ENCODE peak calls at places on chromosomes 6 and 20, in ten cellular contexts. E is endothelial cell of umbilical vein; C is ascending aorta; K is naive thymus-derived CD4-positive, alpha-beta T cell; D is tibial artery; W is NT2/D1; U is psoas muscle; X is left ventricle myocardium inferior; O is breast epithelium; S is neural progenitor cell. P is an unnamed sample.

GRCh38 chr6:155432293-155432692 is 23.3 kb downstream of the NOX3 start:
- DNase-seq in E (no peak), C (no peak), K (no peak), D (no peak), W (no peak), U (no peak), X (no peak), O (no peak), S (no peak), P (no peak)

GRCh38 chr6:156231353-156231752 is 545.8 kb upstream of the ARID1B start:
- DNase-seq in E (no peak), C (no peak), K (no peak), D (no peak), W (no peak), U (no peak), X (no peak), O (no peak), S (no peak), P (no peak)

GRCh38 chr6:165624871-165625639 is 38.0 kb downstream of the PDE10A start:
- DNase-seq in E (no peak), C (no peak), K (no peak), D (no peak), W (no peak), U (no peak), X (no peak), O (no peak), S (no peak), P (no peak)

GRCh38 chr6:144662812-144663211 is 377.7 kb downstream of the UTRN start:
- DNase-seq in E (no peak), C (no peak), K (no peak), D (no peak), W (no peak), U (no peak), X (no peak), O (no peak), S (no peak), P (no peak)

GRCh38 chr6:4506221-4506620 is 270.0 kb upstream of the CDYL start:
- DNase-seq in E (no peak), C (no peak), K (no peak), D (no peak), W (no peak), U (no peak), X (no peak), O (no peak), S (no peak), P (no peak)

GRCh38 chr20:62766716-62767115 is 29.6 kb upstream of the MRGBP start:
- DNase-seq in E (no peak), C (no peak), K (no peak), D (no peak), W (no peak), U (peak; percentile 29), X (no peak), O (no peak), S (no peak), P (no peak)

GRCh38 chr6:157265630-157266029 is 57.7 kb downstream of the TMEM242 start:
- DNase-seq in E (no peak), C (no peak), K (no peak), D (peak; percentile 31), W (no peak), U (no peak), X (no peak), O (no peak), S (no peak), P (no peak)

GRCh38 chr6:9025796-9026195 is 590.5 kb upstream of the SLC35B3 start:
- DNase-seq in E (no peak), C (no peak), K (no peak), D (no peak), W (no peak), U (no peak), X (no peak), O (no peak), S (no peak), P (no peak)

GRCh38 chr20:881051-881820 is 34.9 kb downstream of the ANGPT4 start:
- DNase-seq in E (peak; percentile 25), C (no peak), K (no peak), D (no peak), W (no peak), U (no peak), X (no peak), O (no peak), S (no peak), P (no peak)

GRCh38 chr20:43975096-43975768 is 60.6 kb downstream of the TOX2 start:
- DNase-seq in E (no peak), C (no peak), K (no peak), D (no peak), W (no peak), U (no peak), X (no peak), O (no peak), S (no peak), P (no peak)

GRCh38 chr6:26556263-26557070 is 18.3 kb downstream of the HMGN4 start:
- DNase-seq in E (peak; percentile 59), C (no peak), K (peak; percentile 32), D (no peak), W (no peak), U (no peak), X (peak; percentile 46), O (no peak), S (peak; percentile 75), P (no peak)

GRCh38 chr6:160810238-160810637 is 108.2 kb downstream of the PLG start:
- DNase-seq in E (no peak), C (no peak), K (no peak), D (no peak), W (no peak), U (no peak), X (no peak), O (no peak), S (no peak), P (no peak)

GRCh38 chr6:44224154-44224977 is 971 bp downstream of the SLC29A1 start:
- DNase-seq in E (peak; percentile 51), C (no peak), K (no peak), D (no peak), W (no peak), U (no peak), X (no peak), O (no peak), S (no peak), P (no peak)

GRCh38 chr20:62066339-62066982 is 780 bp upstream of the TAF4 start:
- DNase-seq in E (peak; percentile 59), C (no peak), K (peak; percentile 45), D (no peak), W (no peak), U (peak; percentile 72), X (peak; percentile 41), O (peak; percentile 62), S (peak; percentile 88), P (peak; percentile 43)

GRCh38 chr6:51292659-51293058 is 474.0 kb downstream of the TFAP2B start:
- DNase-seq in E (no peak), C (no peak), K (no peak), D (no peak), W (no peak), U (no peak), X (no peak), O (no peak), S (no peak), P (no peak)

GRCh38 chr6:46042355-46042999 is 26.8 kb upstream of the CLIC5 start:
- DNase-seq in E (peak; percentile 73), C (no peak), K (peak; percentile 11), D (no peak), W (no peak), U (no peak), X (peak; percentile 15), O (no peak), S (peak; percentile 64), P (peak; percentile 32)

GRCh38 chr6:111852704-111853103 is 20.5 kb downstream of the FYN start:
- DNase-seq in E (no peak), C (no peak), K (no peak), D (no peak), W (no peak), U (no peak), X (no peak), O (no peak), S (no peak), P (no peak)
- H3K4me1 ChIP-seq in E (no peaks in the 10 kb centered on the region), C (no peaks in the 10 kb centered on the region), K (peaks cover 57% of the 10 kb centered on the region), D (no peaks in the 10 kb centered on the region), W (peaks cover under 1% of the 10 kb centered on the region), U (no peaks in the 10 kb centered on the region), X (peaks cover 97% of the 10 kb centered on the region), O (no peaks in the 10 kb centered on the region), S (peaks cover 27% of the 10 kb centered on the region), P (peaks cover 4% of the 10 kb centered on the region)

DNA sequence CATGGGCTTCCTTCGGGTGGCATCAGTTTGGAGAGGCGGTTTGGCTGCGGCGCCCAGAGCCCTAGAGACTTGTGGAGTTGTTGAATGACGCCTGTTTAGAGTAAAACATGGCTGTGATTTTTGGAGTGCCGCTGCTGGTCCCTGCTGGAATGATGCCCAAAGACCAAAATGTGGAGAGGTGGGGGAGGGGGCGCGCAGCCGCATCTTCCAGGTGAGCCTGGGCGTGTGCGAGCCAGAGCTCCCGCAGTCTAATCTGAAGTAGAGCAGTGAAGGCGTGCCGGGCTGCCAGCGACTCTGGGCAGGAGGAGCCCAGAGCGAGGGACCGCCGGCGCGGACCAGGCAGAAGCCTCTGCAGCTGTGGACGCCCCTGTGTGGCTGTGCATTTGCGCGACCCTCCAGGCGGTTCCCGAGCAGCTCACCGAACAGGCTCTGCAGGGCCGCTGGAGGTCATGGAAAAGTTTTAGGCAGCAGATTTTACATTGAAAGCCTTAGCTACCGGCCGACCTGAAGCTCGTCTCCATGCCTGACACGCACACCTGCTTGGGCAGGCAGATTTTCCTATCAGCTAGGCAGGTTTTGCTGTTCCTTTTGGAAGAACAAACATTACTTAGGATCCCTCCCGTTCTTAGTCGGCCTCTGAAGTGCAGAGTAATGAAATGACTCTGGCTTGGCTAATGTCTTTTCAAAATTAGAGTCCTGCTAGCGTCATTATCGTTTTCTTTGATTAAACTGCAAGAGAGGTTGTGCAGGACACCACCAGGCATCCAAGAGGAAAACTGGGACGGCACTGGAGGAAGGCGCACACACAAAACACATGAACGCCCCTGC is 298.2 kb downstream of the PHACTR1 start:
- DNase-seq in E (no peak), C (no peak), K (no peak), D (peak; percentile 65), W (no peak), U (no peak), X (peak; percentile 34), O (no peak), S (peak; percentile 70), P (no peak)
- H3K4me3 ChIP-seq in E (peak overlapping the region; percentile 35), C (peak overlapping the region; percentile 64), K (no peak overlapping the region), D (peak overlapping the region; percentile 61), W (no peak overlapping the region), U (peak overlapping the region; percentile 64), X (peak overlapping the region; percentile 83), O (peak overlapping the region; percentile 53), S (peak overlapping the region; percentile 59), P (peak overlapping the region; percentile 45)

GRCh38 chr6:35810831-35811698 is 5.9 kb downstream of the LHFPL5 start:
- DNase-seq in E (peak; percentile 55), C (no peak), K (no peak), D (no peak), W (no peak), U (no peak), X (no peak), O (no peak), S (no peak), P (no peak)
- H3K4me1 ChIP-seq in E (peaks cover 11% of the 10 kb centered on the region), C (no peaks in the 10 kb centered on the region), K (no peaks in the 10 kb centered on the region), D (no peaks in the 10 kb centered on the region), W (no peaks in the 10 kb centered on the region), U (no peaks in the 10 kb centered on the region), X (no peaks in the 10 kb centered on the region), O (no peaks in the 10 kb centered on the region), S (no peaks in the 10 kb centered on the region), P (no peaks in the 10 kb centered on the region)

DNA sequence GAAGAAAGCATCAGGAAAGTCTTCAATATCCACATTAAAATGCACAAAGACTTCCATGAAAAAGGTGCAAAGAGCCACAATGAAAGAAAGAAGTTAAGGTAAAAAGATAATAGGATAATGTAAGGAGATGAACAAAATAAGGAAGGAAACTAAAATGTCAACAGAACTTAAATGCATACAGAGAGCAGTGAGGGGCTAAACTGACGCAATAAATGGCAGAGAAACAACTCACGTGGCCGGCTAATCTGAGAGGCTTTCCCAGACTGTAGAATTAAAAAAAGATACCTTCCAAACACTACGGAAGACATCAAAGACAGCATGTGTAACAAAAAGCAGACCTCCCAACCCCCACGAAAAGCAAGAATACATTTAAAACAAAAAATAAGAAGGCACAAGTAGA is 73.7 kb downstream of the GMDS start:
- DNase-seq in E (no peak), C (no peak), K (no peak), D (no peak), W (no peak), U (no peak), X (no peak), O (no peak), S (no peak), P (no peak)
- H3K4me3 ChIP-seq in E (no peak overlapping the region), C (no peak overlapping the region), K (no peak overlapping the region), D (no peak overlapping the region), W (no peak overlapping the region), U (no peak overlapping the region), X (no peak overlapping the region), O (no peak overlapping the region), S (no peak overlapping the region), P (no peak overlapping the region)

P was measured in gastrocnemius medialis.